ENCODE peak calls at places on chromosomes 11 and 22, in five cellular contexts. V is CD8-positive, alpha-beta T cell; E is adrenal gland; I is left ventricle myocardium inferior; B is lung. R is an unnamed sample.

GRCh38 chr22:28246392-28246791 is 327.3 kb upstream of the PITPNB start:
- DNase-seq in V (no peak), E (no peak), I (no peak), B (no peak), R (no peak)

GRCh38 chr11:95931916-95932315 is 8.0 kb upstream of the MTMR2 start:
- DNase-seq in E (no peak), V (no peak), I (no peak), B (no peak), R (no peak)

GRCh38 chr11:70423523-70424505 is 25.5 kb downstream of the CTTN start:
- DNase-seq in E (peak; percentile 52), I (no peak), B (no peak), V (no peak), R (no peak)

GRCh38 chr11:99419991-99420390 is 399.2 kb downstream of the CNTN5 start:
- DNase-seq in V (no peak), B (no peak), E (no peak), I (no peak), R (no peak)

GRCh38 chr11:15663778-15664218 is 549.1 kb downstream of the INSC start:
- DNase-seq in E (peak; percentile 26), V (no peak), B (peak; percentile 25), I (no peak), R (no peak)

GRCh38 chr22:38327805-38328204 is 10.6 kb upstream of the CSNK1E start:
- DNase-seq in I (no peak), E (no peak), B (no peak), V (peak; percentile 54), R (no peak)

GRCh38 chr11:123487157-123487744 is 57.2 kb downstream of the GRAMD1B start:
- DNase-seq in V (no peak), I (no peak), E (no peak), B (no peak), R (no peak)

GRCh38 chr22:39522567-39523300 is 2.4 kb downstream of the ATF4 start:
- DNase-seq in V (no peak), B (no peak), I (no peak), E (peak; percentile 60), R (no peak)

GRCh38 chr11:64489831-64490441 is 101.1 kb upstream of the SLC22A12 start:
- DNase-seq in E (peak; percentile 68), I (peak; percentile 25), B (peak; percentile 33), V (no peak), R (no peak)

GRCh38 chr11:6962141-6962540 is 35.9 kb downstream of the ZNF215 start:
- DNase-seq in B (no peak), I (no peak), E (no peak), V (no peak), R (no peak)

GRCh38 chr11:2072551-2073261 is 66.5 kb downstream of the IGF2 start:
- DNase-seq in E (no peak), V (peak; percentile 43), B (no peak), I (no peak), R (no peak)

GRCh38 chr11:92556435-92556834 is 331.8 kb downstream of the FAT3 start:
- DNase-seq in B (no peak), E (no peak), V (no peak), I (no peak), R (no peak)

GRCh38 chr11:10893713-10894112 is 35.9 kb upstream of the ZBED5 start:
- DNase-seq in E (no peak), B (no peak), V (no peak), I (no peak), R (no peak)

GRCh38 chr11:124746621-124747243 is 5.3 kb downstream of the VSIG2 start:
- DNase-seq in B (peak; percentile 93), E (peak; percentile 69), I (peak; percentile 70), V (peak; percentile 89), R (peak; percentile 42)

GRCh38 chr11:114063829-114064201 is 4.3 kb downstream of the ZBTB16 start:
- DNase-seq in B (no peak), V (no peak), I (no peak), E (no peak), R (no peak)

GRCh38 chr11:114063149-114063828 is 3.8 kb downstream of the ZBTB16 start:
- DNase-seq in I (peak; percentile 66), E (no peak), B (no peak), V (no peak), R (no peak)

GRCh38 chr11:114065094-114065493 is 5.6 kb downstream of the ZBTB16 start:
- DNase-seq in E (no peak), I (no peak), B (no peak), V (no peak), R (no peak)

GRCh38 chr11:114066046-114066648 is 6.6 kb downstream of the ZBTB16 start:
- DNase-seq in B (no peak), I (no peak), E (no peak), V (no peak), R (no peak)

GRCh38 chr11:114064216-114064615 is 4.7 kb downstream of the ZBTB16 start:
- DNase-seq in B (no peak), E (no peak), V (no peak), I (no peak), R (no peak)
- TF ChIP-seq CTCF in B (no peak), E (no peak), V (no peak), I (no peak), R (no peak)

GRCh38 chr11:88420165-88420781 is 82.7 kb upstream of the CTSC start:
- DNase-seq in B (peak; percentile 34), V (no peak), I (peak; percentile 29), E (no peak), R (no peak)
- H3K4me1 ChIP-seq in B (peaks cover 4% of the 10 kb centered on the region), V (peaks cover 23% of the 10 kb centered on the region), I (peaks cover 19% of the 10 kb centered on the region), E (peaks cover 21% of the 10 kb centered on the region), R (peaks cover 9% of the 10 kb centered on the region)

GRCh38 chr11:60168306-60168705 is 14.6 kb downstream of the MS4A6A start:
- DNase-seq in B (no peak), V (no peak), I (no peak), E (no peak), R (no peak)

GRCh38 chr11:60165946-60166345 is 16.9 kb downstream of the MS4A6A start:
- DNase-seq in I (no peak), V (no peak), B (no peak), E (no peak), R (no peak)

GRCh38 chr11:60170566-60170965 is 12.3 kb downstream of the MS4A6A start:
- DNase-seq in I (no peak), E (no peak), V (no peak), B (no peak), R (no peak)

GRCh38 chr11:60172011-60172410 is 10.9 kb downstream of the MS4A6A start:
- DNase-seq in V (no peak), B (no peak), E (no peak), I (no peak), R (no peak)

GRCh38 chr11:60169264-60169915 is 13.5 kb downstream of the MS4A6A start:
- DNase-seq in B (no peak), I (no peak), E (no peak), V (no peak), R (no peak)
- TF ChIP-seq CTCF in B (no peak), I (peak; percentile 50), E (peak; percentile 21), V (no peak), R (no peak)

GRCh38 chr22:32796865-32797573 is 4.5 kb upstream of the TIMP3 start:
- DNase-seq in I (peak; percentile 63), V (peak; percentile 57), B (peak; percentile 57), E (peak; percentile 66), R (no peak)
- H3K4me1 ChIP-seq in I (peaks cover 44% of the 10 kb centered on the region), V (no peaks in the 10 kb centered on the region), B (peaks cover 13% of the 10 kb centered on the region), E (no peaks in the 10 kb centered on the region), R (peaks cover 11% of the 10 kb centered on the region)

GRCh38 chr11:94882931-94883330 is 90.4 kb downstream of the CWC15 start:
- DNase-seq in V (no peak), B (no peak), E (no peak), I (no peak), R (no peak)
- TF ChIP-seq CTCF in V (no peak), B (no peak), E (no peak), I (no peak), R (no peak)

GRCh38 chr11:794013-794765 is 3.9 kb downstream of the SLC25A22 start:
- DNase-seq in V (no peak), B (no peak), E (no peak), I (no peak), R (no peak)

GRCh38 chr11:794766-795637 is 3.1 kb downstream of the SLC25A22 start:
- DNase-seq in I (no peak), E (peak; percentile 50), B (no peak), V (no peak), R (no peak)

GRCh38 chr11:792873-793272 is 3.0 kb upstream of the CEND1 start:
- DNase-seq in V (no peak), B (no peak), E (no peak), I (no peak), R (no peak)

GRCh38 chr11:792535-792821 is 2.6 kb upstream of the CEND1 start:
- DNase-seq in B (no peak), I (no peak), E (no peak), V (no peak), R (no peak)

GRCh38 chr11:793556-793955 is 3.7 kb upstream of the CEND1 start:
- DNase-seq in I (no peak), V (no peak), E (no peak), B (no peak), R (no peak)
- H3K4me1 ChIP-seq in I (peaks cover 47% of the 10 kb centered on the region), V (peaks cover 25% of the 10 kb centered on the region), E (peaks cover 26% of the 10 kb centered on the region), B (peaks cover 22% of the 10 kb centered on the region), R (peaks cover 57% of the 10 kb centered on the region)

GRCh38 chr11:18111005-18111404 is 5.1 kb upstream of the SAAL1 start:
- DNase-seq in I (no peak), V (no peak), E (no peak), B (no peak), R (no peak)

DNA sequence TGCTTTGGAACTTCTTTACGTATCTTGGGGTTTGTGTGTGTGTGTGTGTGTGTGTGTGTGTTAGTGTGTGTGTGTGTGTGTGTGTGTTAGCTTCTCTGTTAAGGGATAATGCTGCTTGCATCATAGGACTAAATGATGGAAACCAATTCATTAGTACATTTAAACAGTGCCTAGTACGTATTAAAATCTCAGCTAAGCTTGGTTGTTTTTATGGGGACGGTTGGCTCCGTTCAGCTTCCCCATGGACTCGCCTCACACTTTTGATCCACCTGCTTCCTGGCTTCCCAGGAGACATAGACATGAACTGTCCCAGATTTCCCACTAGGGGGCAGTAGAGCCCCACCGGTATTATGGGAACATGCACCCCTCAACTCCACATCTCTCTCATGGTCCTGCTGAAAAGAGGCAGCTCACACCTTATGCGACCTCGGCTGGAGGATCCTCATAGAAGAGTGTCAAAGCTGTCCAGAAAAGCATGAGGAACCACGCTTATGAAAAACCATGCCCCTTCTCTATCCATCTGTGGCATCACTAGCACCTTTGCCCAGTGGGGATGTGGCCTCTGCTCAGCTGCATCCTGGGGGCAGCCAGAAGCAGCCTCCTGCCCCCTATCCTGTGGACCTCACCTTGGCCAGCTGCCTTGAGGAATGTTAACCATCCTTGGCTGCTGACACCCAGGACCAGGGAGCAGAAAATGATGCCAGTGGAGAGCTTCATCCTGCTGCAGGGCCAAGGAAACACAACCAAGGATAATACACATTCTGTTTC is 9.7 kb upstream of the SAAL1 start:
- DNase-seq in V (peak; percentile 75), E (peak; percentile 54), B (peak; percentile 65), I (no peak), R (no peak)
- TF ChIP-seq CTCF in V (peak; percentile 73), E (peak; percentile 92), B (peak; percentile 63), I (peak; percentile 89), R (peak; percentile 78)

GRCh38 chr22:45535400-45535799 is 32.7 kb downstream of the FBLN1 start:
- DNase-seq in B (no peak), I (no peak), E (no peak), V (no peak), R (no peak)
- H3K4me1 ChIP-seq in B (no peaks in the 10 kb centered on the region), I (peaks cover 23% of the 10 kb centered on the region), E (peaks cover 4% of the 10 kb centered on the region), V (no peaks in the 10 kb centered on the region), R (peaks cover 49% of the 10 kb centered on the region)